ENCODE peak calls at places on chromosomes 3 and 15, in six cellular contexts. Z is HEK293T, Y is HL-60, H is C1 segment of cervical spinal cord, O is RKO, T is NCI-H2107. A is an unnamed sample.

GRCh38 chr3:152968388-152969024 is 133.6 kb downstream of the P2RY1 start:
- DNase-seq in O (no peak), T (no peak), Y (no peak), Z (no peak), H (no peak), A (no peak)

GRCh38 chr15:81767076-81767475 is 278.7 kb downstream of the MEX3B start:
- DNase-seq in Y (no peak), T (no peak), Z (no peak), H (no peak), O (no peak), A (no peak)

GRCh38 chr3:112004187-112004586 is 5.5 kb downstream of the TAGLN3 start:
- DNase-seq in H (no peak), Z (no peak), Y (no peak), O (no peak), T (no peak), A (no peak)

GRCh38 chr15:26095710-26096330 is 232.7 kb upstream of the ATP10A start:
- DNase-seq in Z (peak), H (no peak), Y (no peak), T (no peak), O (no peak), A (no peak)

GRCh38 chr15:81011593-81011992 is 10.9 kb downstream of the TLNRD1 start:
- DNase-seq in O (no peak), H (no peak), Y (no peak), T (no peak), Z (no peak), A (no peak)

GRCh38 chr3:194306109-194306686 is 44.9 kb downstream of the CPN2 start:
- DNase-seq in T (peak), Y (peak), O (no peak), Z (no peak), H (no peak), A (peak)

GRCh38 chr15:88630141-88630721 is 8.6 kb upstream of the ISG20 start:
- DNase-seq in Y (no peak), H (no peak), T (no peak), Z (no peak), O (no peak), A (peak)

GRCh38 chr3:3305087-3305486 is 125.6 kb upstream of the CRBN start:
- DNase-seq in H (no peak), O (no peak), Y (no peak), Z (no peak), T (no peak), A (no peak)

GRCh38 chr3:168049366-168049974 is 46.3 kb downstream of the GOLIM4 start:
- DNase-seq in Z (no peak), O (no peak), Y (no peak), T (no peak), H (no peak), A (no peak)

GRCh38 chr3:71962561-71963240 is 177.8 kb upstream of the PROK2 start:
- DNase-seq in O (peak), Y (no peak), Z (no peak), H (no peak), T (no peak), A (no peak)

GRCh38 chr15:78811825-78812183 is 540 bp upstream of the ADAMTS7 start:
- DNase-seq in H (no peak), Z (no peak), T (no peak), Y (no peak), O (no peak), A (no peak)